ENCODE peak calls at places on chromosomes 5 and 9, in six cellular contexts. O is SJSA1, N is psoas muscle, H is NT2/D1, R is heart left ventricle, M is K562. I is an unnamed sample.

GRCh38 chr5:79560774-79561524 is 47.0 kb upstream of the HOMER1 start:
- DNase-seq in O (no peak), N (no peak), H (no peak), R (no peak), M (no peak), I (peak; percentile 11)

GRCh38 chr9:6076856-6077255 is 61.4 kb upstream of the RANBP6 start:
- DNase-seq in O (no peak), N (no peak), H (no peak), R (no peak), M (no peak), I (no peak)

GRCh38 chr9:106632621-106633020 is 230.3 kb upstream of the ZNF462 start:
- DNase-seq in O (no peak), N (no peak), H (no peak), R (no peak), M (no peak), I (no peak)

GRCh38 chr5:35183243-35183955 is 46.9 kb downstream of the PRLR start:
- DNase-seq in O (no peak), N (peak; percentile 53), H (peak; percentile 43), R (peak; percentile 35), M (peak; percentile 34), I (peak; percentile 34)

GRCh38 chr5:71903826-71904225 is 184.8 kb downstream of the CARTPT start:
- DNase-seq in O (no peak), N (no peak), H (no peak), R (no peak), M (no peak), I (no peak)

GRCh38 chr9:68981825-68982224 is 32.1 kb downstream of the PRKACG start:
- DNase-seq in O (no peak), N (no peak), H (no peak), R (no peak), M (no peak), I (peak; percentile 13)

GRCh38 chr5:117252566-117252965 is 677.9 kb upstream of the SEMA6A start:
- DNase-seq in O (no peak), N (no peak), H (no peak), R (no peak), M (no peak), I (no peak)

GRCh38 chr5:135702191-135702590 is 123.4 kb upstream of the CXCL14 start:
- DNase-seq in O (no peak), N (no peak), H (no peak), R (no peak), M (no peak), I (no peak)

DNA sequence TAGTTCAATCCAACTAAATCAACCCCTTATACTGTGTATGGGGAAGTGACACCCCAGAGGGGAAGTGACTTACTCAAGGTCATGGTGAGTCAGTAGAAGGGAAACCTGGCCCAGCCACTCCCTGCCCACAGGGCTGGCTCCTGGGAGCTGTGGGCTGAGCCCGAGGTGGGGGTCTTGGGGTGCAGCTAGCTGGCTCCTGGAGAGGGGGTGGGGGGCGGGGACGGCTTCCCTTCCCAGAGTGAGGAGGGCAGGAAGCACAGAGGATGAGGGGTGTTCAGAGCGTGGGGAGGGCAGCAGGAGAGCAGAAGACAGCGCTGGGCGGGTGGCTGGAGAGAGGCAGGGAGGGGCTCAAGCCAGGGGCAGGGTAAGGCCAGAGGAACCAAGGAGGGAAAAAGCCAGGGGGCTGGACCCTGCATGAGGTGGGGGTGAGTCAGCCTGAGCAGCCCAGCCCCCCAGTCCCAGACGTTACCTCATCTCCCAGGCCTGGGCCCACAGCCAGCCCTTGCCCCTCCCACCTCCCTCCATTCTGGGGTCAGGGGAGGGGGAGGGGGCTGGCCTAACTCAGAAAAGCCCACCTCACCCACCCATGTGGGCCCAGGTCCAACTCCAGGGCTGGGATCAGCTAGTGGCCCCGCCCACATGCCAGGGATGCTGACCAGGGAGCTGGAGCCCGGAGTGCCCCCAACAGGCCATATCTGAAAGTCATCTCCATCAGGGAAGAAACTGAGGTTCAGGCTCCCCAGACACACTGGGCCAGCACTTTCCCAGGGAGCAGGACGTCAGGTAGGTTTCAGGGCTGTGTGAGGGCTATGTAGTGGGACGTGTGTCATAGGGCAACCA is 2.8 kb downstream of the PDLIM7 start:
- DNase-seq in O (peak; percentile 96), N (peak; percentile 83), H (peak; percentile 75), R (peak; percentile 83), M (peak; percentile 66), I (peak; percentile 90)
- H3K4me1 ChIP-seq in O (peaks cover 38% of the 10 kb centered on the region), N (peaks cover 39% of the 10 kb centered on the region), H (peaks cover 60% of the 10 kb centered on the region), R (peaks cover 51% of the 10 kb centered on the region), M (peaks cover 51% of the 10 kb centered on the region), I (peaks cover 33% of the 10 kb centered on the region)

GRCh38 chr9:136762915-136763648 is 1.2 kb downstream of the LCN15 start:
- DNase-seq in O (peak; percentile 58), N (peak; percentile 66), H (peak; percentile 95), R (no peak), M (peak; percentile 96), I (peak; percentile 94)

GRCh38 chr9:136762221-136762691 is 2.1 kb downstream of the LCN15 start:
- DNase-seq in O (no peak), N (peak; percentile 52), H (no peak), R (no peak), M (no peak), I (no peak)

GRCh38 chr9:136763649-136764035 is 676 bp downstream of the LCN15 start:
- DNase-seq in O (no peak), N (peak; percentile 34), H (no peak), R (no peak), M (no peak), I (no peak)

GRCh38 chr9:136765041-136765440 is 723 bp upstream of the LCN15 start:
- DNase-seq in O (no peak), N (peak; percentile 48), H (no peak), R (no peak), M (no peak), I (no peak)

GRCh38 chr9:136764301-136764891 is at the start of gene LCN15:
- DNase-seq in O (no peak), N (peak; percentile 36), H (no peak), R (no peak), M (no peak), I (no peak)
- H3K4me3 ChIP-seq in O (no peak within 1 kb of the TSS), N (no peak within 1 kb of the TSS), H (peak within 1 kb of the TSS; percentile 15), R (no peak within 1 kb of the TSS), M (no peak within 1 kb of the TSS), I (no peak within 1 kb of the TSS)

DNA sequence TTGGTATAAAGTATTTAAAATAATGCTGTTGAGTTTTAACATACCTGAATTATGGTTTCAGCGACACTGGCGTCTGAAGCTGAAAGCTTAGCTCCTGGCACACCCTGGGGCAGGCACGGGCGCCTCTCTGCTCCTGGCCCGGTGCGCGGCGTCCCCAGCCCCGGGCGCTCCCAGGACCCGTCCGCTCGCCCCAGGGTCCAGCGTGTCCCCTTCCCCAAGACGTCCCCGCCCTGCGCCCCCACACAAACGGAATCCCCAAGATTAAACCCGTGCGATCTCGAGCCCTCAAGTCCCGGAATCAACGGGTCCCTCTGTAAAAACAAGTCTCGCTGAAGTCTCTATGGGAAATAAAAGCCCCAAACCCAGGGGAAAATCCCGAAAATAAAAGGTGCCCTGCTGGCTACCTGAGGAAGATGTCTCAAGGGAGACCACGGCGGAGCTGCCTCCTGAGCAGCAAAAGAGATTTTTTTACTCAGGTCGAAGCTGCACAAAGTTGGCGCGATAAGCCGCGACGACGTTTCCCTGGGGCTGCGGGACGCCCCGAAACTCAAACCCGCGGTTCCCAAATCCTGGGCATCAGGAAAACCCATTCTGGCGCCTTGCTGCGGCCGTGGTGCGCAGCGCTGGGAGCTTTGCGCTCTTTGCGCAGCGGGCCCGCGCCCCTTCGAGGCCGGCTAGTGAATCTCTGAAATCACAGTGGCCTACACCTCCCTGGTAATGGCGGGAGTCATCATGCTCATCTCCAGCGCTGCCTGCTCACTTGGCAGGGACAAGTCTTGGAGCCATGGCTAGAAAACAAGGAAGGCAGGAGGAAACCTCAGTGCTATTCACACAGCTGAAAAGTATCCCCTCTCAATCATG is 6.3 kb upstream of the IFNA8 start:
- DNase-seq in O (no peak), N (peak; percentile 46), H (no peak), R (no peak), M (no peak), I (peak; percentile 21)
- H3K27me3 ChIP-seq in O (no peaks in the 10 kb centered on the region), N (peaks cover 22% of the 10 kb centered on the region), H (peaks cover 15% of the 10 kb centered on the region), R (peaks cover 9% of the 10 kb centered on the region), M (no peaks in the 10 kb centered on the region), I (peaks cover 59% of the 10 kb centered on the region)

GRCh38 chr9:107734231-107735014 is 244.9 kb upstream of the KLF4 start:
- DNase-seq in O (no peak), N (peak; percentile 66), H (no peak), R (peak; percentile 43), M (no peak), I (no peak)
- H3K4me1 ChIP-seq in O (peaks cover 26% of the 10 kb centered on the region), N (peaks cover 39% of the 10 kb centered on the region), H (peaks cover 2% of the 10 kb centered on the region), R (peaks cover 29% of the 10 kb centered on the region), M (no peaks in the 10 kb centered on the region), I (no peaks in the 10 kb centered on the region)

GRCh38 chr5:73664796-73665195 is 38.8 kb downstream of the ARHGEF28 start:
- DNase-seq in O (no peak), N (no peak), H (no peak), R (no peak), M (no peak), I (no peak)

GRCh38 chr5:73666891-73667290 is 40.9 kb downstream of the ARHGEF28 start:
- DNase-seq in O (no peak), N (no peak), H (no peak), R (no peak), M (no peak), I (no peak)

GRCh38 chr5:73672130-73672529 is 46.1 kb downstream of the ARHGEF28 start:
- DNase-seq in O (no peak), N (no peak), H (no peak), R (no peak), M (peak; percentile 26), I (no peak)

GRCh38 chr5:73668422-73669116 is 42.6 kb downstream of the ARHGEF28 start:
- DNase-seq in O (no peak), N (no peak), H (no peak), R (no peak), M (no peak), I (no peak)

GRCh38 chr5:73668017-73668416 is 42.0 kb downstream of the ARHGEF28 start:
- DNase-seq in O (no peak), N (no peak), H (no peak), R (no peak), M (no peak), I (no peak)
- H3K4me3 ChIP-seq in O (no peak overlapping the region), N (no peak overlapping the region), H (no peak overlapping the region), R (no peak overlapping the region), M (no peak overlapping the region), I (no peak overlapping the region)

DNA sequence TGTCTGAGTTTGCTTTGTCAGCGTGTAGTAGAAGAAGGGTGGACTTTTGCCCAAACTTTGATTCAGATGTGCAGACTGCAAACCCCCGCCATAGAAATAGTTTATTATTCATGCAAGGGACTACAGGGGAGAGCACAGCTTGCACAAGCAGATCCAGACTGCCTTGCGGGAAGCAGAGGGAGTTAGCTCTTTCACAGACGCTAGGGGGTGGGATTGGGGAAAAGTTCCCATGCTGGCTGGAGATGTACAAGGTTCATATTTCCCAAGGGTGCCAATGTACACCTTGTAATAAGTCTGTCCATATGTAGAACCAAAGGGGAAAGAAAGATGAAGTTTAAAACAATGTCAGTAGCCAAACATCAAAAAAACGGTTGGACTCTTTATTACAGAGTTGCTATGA is 749.7 kb upstream of the COX7C start:
- DNase-seq in O (no peak), N (no peak), H (no peak), R (no peak), M (no peak), I (no peak)
- H3K27me3 ChIP-seq in O (no peaks in the 10 kb centered on the region), N (no peaks in the 10 kb centered on the region), H (no peaks in the 10 kb centered on the region), R (no peaks in the 10 kb centered on the region), M (no peaks in the 10 kb centered on the region), I (no peaks in the 10 kb centered on the region)

I was measured in cardiac muscle cell.